ENCODE peak calls at places on chromosomes 7 and 10, in nine cellular contexts. Q is psoas muscle; B is posterior cingulate gyrus; F is renal cortical epithelial cell; P is A549; M is stimulated activated CD4-positive, alpha-beta T cell treated with anti-CD3 and anti-CD28 coated beads, Interleukin-1b, Interleukin-23, amount 100 ng/mL, for 24 hours; L is mesothelial cell of epicardium; U is RCC 7860; K is stimulated activated CD8-positive, alpha-beta memory T cell treated with anti-CD3 and anti-CD28 coated beads, Interleukin-15, amount 100 ng/mL, for 1 hour. S is an unnamed sample.

GRCh38 chr10:110530131-110530831 is 32.6 kb downstream of the DUSP5 start:
- DNase-seq in Q (peak; percentile 63), B (no peak), F (no peak), P (peak; percentile 88), M (no peak), L (peak; percentile 39), U (no peak), K (no peak), S (peak; percentile 92)

GRCh38 chr10:90856964-90857634 is 740 bp downstream of the HTR7 start:
- DNase-seq in Q (no peak), B (peak; percentile 8), F (no peak), P (no peak), M (no peak), L (no peak), U (no peak), K (no peak), S (peak; percentile 60)

GRCh38 chr7:27187702-27188665 is 3.0 kb upstream of the HOXA11 start:
- DNase-seq in Q (no peak), B (no peak), F (no peak), P (no peak), M (no peak), L (no peak), U (no peak), K (no peak), S (peak; percentile 74)

GRCh38 chr7:100600222-100601038 is 1.7 kb upstream of the PCOLCE start:
- DNase-seq in Q (no peak), B (no peak), F (no peak), P (no peak), M (no peak), L (no peak), U (no peak), K (no peak), S (peak; percentile 71)

GRCh38 chr7:120843121-120843520 is 14.8 kb downstream of the TSPAN12 start:
- DNase-seq in Q (no peak), B (no peak), F (peak; percentile 30), P (no peak), M (no peak), L (no peak), U (no peak), K (no peak), S (no peak)

GRCh38 chr10:128095753-128096469 is 30.3 kb downstream of the MKI67 start:
- DNase-seq in Q (no peak), B (no peak), F (no peak), P (no peak), M (no peak), L (no peak), U (no peak), K (no peak), S (no peak)

GRCh38 chr10:116300477-116301034 is 23.7 kb upstream of the CCDC172 start:
- DNase-seq in Q (no peak), B (no peak), F (peak; percentile 8), P (no peak), M (no peak), L (no peak), U (no peak), K (no peak), S (no peak)

GRCh38 chr7:46028246-46028645 is 107.2 kb upstream of the IGFBP3 start:
- DNase-seq in Q (no peak), B (no peak), F (no peak), P (no peak), M (no peak), L (no peak), U (no peak), K (no peak), S (no peak)

GRCh38 chr10:15518256-15518655 is 147.2 kb upstream of the FAM171A1 start:
- DNase-seq in Q (no peak), B (no peak), F (no peak), P (no peak), M (no peak), L (no peak), U (no peak), K (no peak), S (no peak)

GRCh38 chr7:46257766-46258448 is 336.8 kb upstream of the IGFBP3 start:
- DNase-seq in Q (no peak), B (no peak), F (peak; percentile 77), P (peak; percentile 72), M (no peak), L (no peak), U (peak; percentile 94), K (no peak), S (no peak)

GRCh38 chr7:118372530-118372929 is 148.0 kb downstream of the ANKRD7 start:
- DNase-seq in Q (no peak), B (no peak), F (peak; percentile 40), P (no peak), M (no peak), L (no peak), U (no peak), K (no peak), S (no peak)

GRCh38 chr7:128934361-128935352 is 3.1 kb upstream of the IRF5 start:
- DNase-seq in Q (no peak), B (no peak), F (no peak), P (no peak), M (no peak), L (no peak), U (no peak), K (no peak), S (no peak)

GRCh38 chr7:98795741-98796493 is 73.9 kb downstream of the TMEM130 start:
- DNase-seq in Q (no peak), B (no peak), F (no peak), P (no peak), M (no peak), L (no peak), U (no peak), K (no peak), S (no peak)

GRCh38 chr10:14056545-14057332 is 274.0 kb downstream of the FRMD4A start:
- DNase-seq in Q (no peak), B (no peak), F (peak; percentile 84), P (no peak), M (no peak), L (no peak), U (no peak), K (no peak), S (no peak)

GRCh38 chr7:81751619-81752317 is 18.1 kb downstream of the HGF start:
- DNase-seq in Q (no peak), B (no peak), F (no peak), P (no peak), M (no peak), L (no peak), U (no peak), K (no peak), S (peak; percentile 8)

GRCh38 chr10:15325243-15326002 is 45.7 kb downstream of the FAM171A1 start:
- DNase-seq in Q (peak; percentile 27), B (no peak), F (peak; percentile 90), P (peak; percentile 40), M (no peak), L (no peak), U (peak; percentile 91), K (no peak), S (no peak)